ENCODE peak calls at places on chromosomes 5 and 9, in four cellular contexts. One of them, this sample, is unnamed.

GRCh38 chr5:74684900-74685851 is at the start of gene HEXB:
- DNase-seq in astrocyte of the spinal cord: peak; percentile 83
- DNase-seq in iris pigment epithelial cell: peak; percentile 87
- DNase-seq in kidney tubule cell: peak; percentile 90
- DNase-seq in this sample: peak; percentile 76

GRCh38 chr5:181086410-181087229 is 44.3 kb downstream of the OR2V1 start:
- DNase-seq in astrocyte of the spinal cord: no peak
- DNase-seq in iris pigment epithelial cell: no peak
- DNase-seq in kidney tubule cell: no peak
- DNase-seq in this sample: no peak

GRCh38 chr5:42036379-42036778 is 111.3 kb downstream of the FBXO4 start:
- DNase-seq in astrocyte of the spinal cord: no peak
- DNase-seq in iris pigment epithelial cell: no peak
- DNase-seq in kidney tubule cell: no peak
- DNase-seq in this sample: no peak

GRCh38 chr9:6564868-6565267 is 80.7 kb downstream of the GLDC start:
- DNase-seq in astrocyte of the spinal cord: peak; percentile 58
- DNase-seq in iris pigment epithelial cell: no peak
- DNase-seq in kidney tubule cell: no peak
- DNase-seq in this sample: no peak

GRCh38 chr5:1410156-1411014 is 34.9 kb downstream of the SLC6A3 start:
- DNase-seq in astrocyte of the spinal cord: no peak
- DNase-seq in iris pigment epithelial cell: no peak
- DNase-seq in kidney tubule cell: no peak
- DNase-seq in this sample: no peak

GRCh38 chr5:137144656-137145055 is 354.5 kb downstream of the SPOCK1 start:
- DNase-seq in astrocyte of the spinal cord: no peak
- DNase-seq in iris pigment epithelial cell: no peak
- DNase-seq in kidney tubule cell: peak; percentile 65
- DNase-seq in this sample: no peak

GRCh38 chr5:40021007-40021406 is 596.2 kb upstream of the DAB2 start:
- DNase-seq in astrocyte of the spinal cord: no peak
- DNase-seq in iris pigment epithelial cell: no peak
- DNase-seq in kidney tubule cell: no peak
- DNase-seq in this sample: no peak

GRCh38 chr5:40383719-40384651 is 295.7 kb upstream of the PTGER4 start:
- DNase-seq in astrocyte of the spinal cord: no peak
- DNase-seq in iris pigment epithelial cell: peak; percentile 89
- DNase-seq in kidney tubule cell: peak; percentile 91
- DNase-seq in this sample: no peak

GRCh38 chr5:115170128-115170923 is 618 bp upstream of the TRIM36 start:
- DNase-seq in astrocyte of the spinal cord: no peak
- DNase-seq in iris pigment epithelial cell: peak; percentile 25
- DNase-seq in kidney tubule cell: no peak
- DNase-seq in this sample: peak; percentile 66

GRCh38 chr5:39543335-39543734 is 118.6 kb upstream of the DAB2 start:
- DNase-seq in astrocyte of the spinal cord: peak; percentile 23
- DNase-seq in iris pigment epithelial cell: peak; percentile 70
- DNase-seq in kidney tubule cell: peak; percentile 66
- DNase-seq in this sample: peak; percentile 37

GRCh38 chr5:148306446-148306845 is 5.8 kb upstream of the SPINK7 start:
- DNase-seq in astrocyte of the spinal cord: no peak
- DNase-seq in iris pigment epithelial cell: no peak
- DNase-seq in kidney tubule cell: no peak
- DNase-seq in this sample: no peak

GRCh38 chr9:83196946-83197345 is 134.0 kb upstream of the RASEF start:
- DNase-seq in astrocyte of the spinal cord: peak; percentile 12
- DNase-seq in iris pigment epithelial cell: no peak
- DNase-seq in kidney tubule cell: peak; percentile 62
- DNase-seq in this sample: no peak

GRCh38 chr5:173919443-173919842 is 31.3 kb downstream of the CPEB4 start:
- DNase-seq in astrocyte of the spinal cord: no peak
- DNase-seq in iris pigment epithelial cell: peak; percentile 29
- DNase-seq in kidney tubule cell: peak; percentile 73
- DNase-seq in this sample: no peak

GRCh38 chr5:154712518-154713437 is 42.4 kb upstream of the LARP1 start:
- DNase-seq in astrocyte of the spinal cord: no peak
- DNase-seq in iris pigment epithelial cell: no peak
- DNase-seq in kidney tubule cell: peak; percentile 64
- DNase-seq in this sample: no peak

GRCh38 chr9:109639666-109640231 is 140.2 kb upstream of the PALM2AKAP2 start:
- DNase-seq in astrocyte of the spinal cord: no peak
- DNase-seq in iris pigment epithelial cell: no peak
- DNase-seq in kidney tubule cell: no peak
- DNase-seq in this sample: no peak